ENCODE peak calls at places on chromosomes 16 and 17, in six cellular contexts. P is T follicular helper cell; O is stimulated activated CD8-positive, alpha-beta memory T cell treated with anti-CD3 and anti-CD28 coated beads, Interleukin-2, amount 100 ng/mL, for 48 hours; N is activated CD4-positive, alpha-beta T cell treated with anti-CD3 and anti-CD28 coated beads, Interleukin-2, amount 50 U/mL, for 24 hours; Y is progenitor cell of endocrine pancreas; J is nucleus accumbens. R is an unnamed sample.

GRCh38 chr16:29926675-29927522 is 873 bp upstream of the KCTD13 start:
- DNase-seq in O (no peak), J (no peak), P (no peak), N (no peak), Y (no peak), R (peak)

GRCh38 chr17:43779145-43780125 is 658 bp upstream of the DUSP3 start:
- DNase-seq in P (no peak), J (no peak), Y (no peak), N (no peak), O (no peak), R (peak)

GRCh38 chr16:24873028-24873427 is 27.3 kb downstream of the SLC5A11 start:
- DNase-seq in J (no peak), P (no peak), N (no peak), O (no peak), Y (no peak), R (no peak)

GRCh38 chr17:14304876-14305636 is 4.2 kb downstream of the HS3ST3B1 start:
- DNase-seq in O (no peak), Y (no peak), J (no peak), P (no peak), N (no peak), R (no peak)

GRCh38 chr17:35973333-35974260 is 7.7 kb downstream of the CCL16 start:
- DNase-seq in J (no peak), Y (peak), P (no peak), N (no peak), O (no peak), R (no peak)

GRCh38 chr17:67531291-67531690 is 154.2 kb downstream of the PITPNC1 start:
- DNase-seq in N (no peak), O (no peak), Y (no peak), J (no peak), P (no peak), R (peak)

GRCh38 chr17:75688209-75688771 is 21.2 kb downstream of the SAP30BP start:
- DNase-seq in N (no peak), O (no peak), Y (no peak), P (no peak), J (no peak), R (no peak)

GRCh38 chr17:79220201-79220714 is 145.6 kb downstream of the ENGASE start:
- DNase-seq in N (no peak), J (no peak), P (no peak), O (no peak), Y (no peak), R (no peak)

GRCh38 chr16:5010576-5011329 is 23.0 kb downstream of the NAGPA start:
- DNase-seq in J (no peak), P (no peak), N (no peak), O (no peak), Y (no peak), R (no peak)

GRCh38 chr17:43211123-43211479 is 574 bp upstream of the TMEM106A start:
- DNase-seq in N (no peak), O (no peak), J (no peak), Y (no peak), P (no peak), R (no peak)

GRCh38 chr16:57925310-57925709 is 45.6 kb downstream of the CNGB1 start:
- DNase-seq in J (no peak), Y (no peak), O (no peak), N (no peak), P (no peak), R (no peak)

GRCh38 chr17:42285346-42286050 is 2.8 kb upstream of the STAT5A start:
- DNase-seq in Y (no peak), P (no peak), N (no peak), J (no peak), O (no peak), R (no peak)

GRCh38 chr16:84593825-84594724 is 23.8 kb downstream of the COTL1 start:
- DNase-seq in P (peak), J (no peak), N (no peak), O (peak), Y (no peak), R (peak)

GRCh38 chr16:49980166-49980565 is 44.9 kb upstream of the CNEP1R1 start:
- DNase-seq in N (no peak), Y (no peak), J (no peak), O (no peak), P (no peak), R (no peak)

GRCh38 chr17:12485361-12485911 is 180.3 kb upstream of the MYOCD start:
- DNase-seq in Y (no peak), J (no peak), P (no peak), N (no peak), O (no peak), R (no peak)

GRCh38 chr17:82633343-82633742 is 14.9 kb downstream of the WDR45B start:
- DNase-seq in O (no peak), J (no peak), Y (no peak), P (no peak), N (no peak), R (no peak)

GRCh38 chr17:36611345-36612072 is 10.1 kb downstream of the MRM1 start:
- DNase-seq in P (no peak), N (no peak), J (no peak), Y (no peak), O (no peak), R (no peak)

GRCh38 chr17:80118601-80119270 is 17.4 kb downstream of the GAA start:
- DNase-seq in O (no peak), J (no peak), Y (no peak), P (no peak), N (no peak), R (no peak)

GRCh38 chr17:9906616-9907015 is 1.5 kb upstream of the RCVRN start:
- DNase-seq in O (no peak), J (no peak), P (no peak), N (no peak), Y (no peak), R (no peak)

GRCh38 chr17:48582750-48583069 is 4.6 kb upstream of the HOXB4 start:
- DNase-seq in O (no peak), P (no peak), N (no peak), Y (no peak), J (no peak), R (no peak)

GRCh38 chr17:30344283-30345088 is 10.6 kb upstream of the TMIGD1 start:
- DNase-seq in N (no peak), J (peak), O (no peak), P (no peak), Y (peak), R (no peak)

GRCh38 chr16:66469932-66470546 is 42.9 kb downstream of the BEAN1 start:
- DNase-seq in J (no peak), O (no peak), N (no peak), Y (no peak), P (no peak), R (no peak)

GRCh38 chr16:57941016-57941656 is 29.8 kb downstream of the CNGB1 start:
- DNase-seq in J (peak), Y (no peak), P (no peak), N (no peak), O (no peak), R (no peak)

GRCh38 chr17:79792371-79792871 is 4.5 kb downstream of the CBX8 start:
- DNase-seq in P (no peak), O (no peak), J (no peak), N (no peak), Y (no peak), R (no peak)

GRCh38 chr17:43579570-43580140 is 33.5 kb upstream of the ETV4 start:
- DNase-seq in P (no peak), Y (no peak), J (no peak), O (no peak), N (no peak), R (no peak)

GRCh38 chr16:1707193-1707790 is 1.3 kb downstream of the MAPK8IP3 start:
- DNase-seq in J (no peak), Y (no peak), O (no peak), P (no peak), N (no peak), R (no peak)

GRCh38 chr16:67154578-67155304 is 3.9 kb upstream of the B3GNT9 start:
- DNase-seq in P (no peak), O (no peak), N (no peak), J (no peak), Y (no peak), R (peak)

GRCh38 chr16:5044011-5044540 is 10.3 kb upstream of the NAGPA start:
- DNase-seq in O (no peak), Y (no peak), N (no peak), P (no peak), J (no peak), R (no peak)

GRCh38 chr17:79952265-79952877 is 83.3 kb downstream of the TBC1D16 start:
- DNase-seq in Y (no peak), J (no peak), N (no peak), P (no peak), O (no peak), R (peak)

GRCh38 chr17:45342871-45343526 is 26.2 kb upstream of the MAP3K14 start:
- DNase-seq in N (no peak), J (no peak), O (no peak), P (no peak), Y (no peak), R (no peak)

GRCh38 chr17:44919885-44920564 is 4.7 kb upstream of the GFAP start:
- DNase-seq in P (peak), Y (peak), N (peak), O (peak), J (peak), R (peak)

GRCh38 chr16:27961296-27961620 is 102.3 kb downstream of the GSG1L start:
- DNase-seq in N (no peak), Y (no peak), J (no peak), P (no peak), O (no peak), R (no peak)

GRCh38 chr16:52613508-52613907 is 66.6 kb upstream of the TOX3 start:
- DNase-seq in P (no peak), Y (no peak), J (no peak), O (no peak), N (no peak), R (no peak)

R was measured in glutamatergic neuron.